ENCODE peak calls at places on chromosomes 6 and 20, in seven cellular contexts. One of them, this sample, is unnamed.
A peak's percentile ranks its signal among the peaks of the same experiment; 100 is the strongest.

GRCh38 chr6:20906938-20907337 is 372.7 kb downstream of the CDKAL1 start:
- DNase-seq in SK-N-SH: no peak
- DNase-seq in HepG2: no peak
- DNase-seq in GM12878: no peak
- DNase-seq in K562: no peak
- DNase-seq in H1: no peak
- DNase-seq in GM12892: no peak
- DNase-seq in this sample: no peak

GRCh38 chr6:105593056-105593455 is 190.2 kb upstream of the PREP start:
- DNase-seq in SK-N-SH: no peak
- DNase-seq in HepG2: no peak
- DNase-seq in GM12878: no peak
- DNase-seq in K562: no peak
- DNase-seq in H1: no peak
- DNase-seq in GM12892: no peak
- DNase-seq in this sample: no peak

GRCh38 chr6:89385156-89385667 is 26.9 kb downstream of the RRAGD start:
- DNase-seq in SK-N-SH: no peak
- DNase-seq in HepG2: no peak
- DNase-seq in GM12878: peak; percentile 51
- DNase-seq in K562: no peak
- DNase-seq in H1: peak; percentile 37
- DNase-seq in GM12892: no peak
- DNase-seq in this sample: no peak

GRCh38 chr6:41358503-41358902 is 23.1 kb downstream of the NCR2 start:
- DNase-seq in SK-N-SH: no peak
- DNase-seq in HepG2: no peak
- DNase-seq in GM12878: no peak
- DNase-seq in K562: no peak
- DNase-seq in H1: peak; percentile 3
- DNase-seq in GM12892: no peak
- DNase-seq in this sample: no peak

GRCh38 chr6:105593805-105594231 is 190.9 kb upstream of the PREP start:
- DNase-seq in SK-N-SH: no peak
- DNase-seq in HepG2: no peak
- DNase-seq in GM12878: no peak
- DNase-seq in K562: no peak
- DNase-seq in H1: no peak
- DNase-seq in GM12892: no peak
- DNase-seq in this sample: no peak

GRCh38 chr6:19736066-19736465 is 101.1 kb upstream of the ID4 start:
- DNase-seq in SK-N-SH: no peak
- DNase-seq in HepG2: no peak
- DNase-seq in GM12878: no peak
- DNase-seq in K562: no peak
- DNase-seq in H1: no peak
- DNase-seq in GM12892: no peak
- DNase-seq in this sample: no peak

GRCh38 chr20:57361517-57361916 is 10.5 kb downstream of the RAE1 start:
- DNase-seq in SK-N-SH: no peak
- DNase-seq in HepG2: no peak
- DNase-seq in GM12878: no peak
- DNase-seq in K562: no peak
- DNase-seq in H1: no peak
- DNase-seq in GM12892: no peak
- DNase-seq in this sample: no peak

GRCh38 chr20:51335329-51335841 is 207.1 kb downstream of the NFATC2 start:
- DNase-seq in SK-N-SH: no peak
- DNase-seq in HepG2: no peak
- DNase-seq in GM12878: no peak
- DNase-seq in K562: no peak
- DNase-seq in H1: no peak
- DNase-seq in GM12892: peak; percentile 33
- DNase-seq in this sample: no peak

GRCh38 chr6:15218401-15218800 is 27.5 kb upstream of the JARID2 start:
- DNase-seq in SK-N-SH: no peak
- DNase-seq in HepG2: no peak
- DNase-seq in GM12878: no peak
- DNase-seq in K562: no peak
- DNase-seq in H1: no peak
- DNase-seq in GM12892: no peak
- DNase-seq in this sample: no peak

GRCh38 chr20:57427239-57428127 is 36.3 kb downstream of the RBM38 start:
- DNase-seq in SK-N-SH: no peak
- DNase-seq in HepG2: no peak
- DNase-seq in GM12878: no peak
- DNase-seq in K562: no peak
- DNase-seq in H1: no peak
- DNase-seq in GM12892: no peak
- DNase-seq in this sample: no peak

GRCh38 chr6:138291849-138292181 is 73.5 kb upstream of the PBOV1 start:
- DNase-seq in SK-N-SH: peak; percentile 9
- DNase-seq in HepG2: no peak
- DNase-seq in GM12878: no peak
- DNase-seq in K562: no peak
- DNase-seq in H1: no peak
- DNase-seq in GM12892: no peak
- DNase-seq in this sample: no peak

GRCh38 chr6:138290563-138290962 is 72.3 kb upstream of the PBOV1 start:
- DNase-seq in SK-N-SH: no peak
- DNase-seq in HepG2: no peak
- DNase-seq in GM12878: no peak
- DNase-seq in K562: no peak
- DNase-seq in H1: peak; percentile 38
- DNase-seq in GM12892: no peak
- DNase-seq in this sample: no peak

GRCh38 chr6:138289739-138290138 is 71.4 kb upstream of the PBOV1 start:
- DNase-seq in SK-N-SH: peak; percentile 28
- DNase-seq in HepG2: peak; percentile 47
- DNase-seq in GM12878: no peak
- DNase-seq in K562: peak; percentile 25
- DNase-seq in H1: no peak
- DNase-seq in GM12892: no peak
- DNase-seq in this sample: no peak

GRCh38 chr6:138292482-138292881 is 74.2 kb upstream of the PBOV1 start:
- DNase-seq in SK-N-SH: no peak
- DNase-seq in HepG2: no peak
- DNase-seq in GM12878: no peak
- DNase-seq in K562: no peak
- DNase-seq in H1: no peak
- DNase-seq in GM12892: no peak
- DNase-seq in this sample: no peak

GRCh38 chr6:138291036-138291848 is 73.0 kb upstream of the PBOV1 start:
- DNase-seq in SK-N-SH: no peak
- DNase-seq in HepG2: no peak
- DNase-seq in GM12878: no peak
- DNase-seq in K562: no peak
- DNase-seq in H1: peak; percentile 41
- DNase-seq in GM12892: no peak
- DNase-seq in this sample: no peak
- TF ChIP-seq TAF1 in SK-N-SH: no peak
- TF ChIP-seq TAF1 in HepG2: no peak
- TF ChIP-seq TAF1 in GM12878: no peak
- TF ChIP-seq TAF1 in K562: no peak
- TF ChIP-seq TAF1 in H1: no peak
- TF ChIP-seq TAF1 in GM12892: no peak
- TF ChIP-seq TAF1 in this sample: no peak

GRCh38 chr6:7122684-7123083 is 14.9 kb downstream of the RREB1 start:
- DNase-seq in SK-N-SH: no peak
- DNase-seq in HepG2: no peak
- DNase-seq in GM12878: no peak
- DNase-seq in K562: no peak
- DNase-seq in H1: no peak
- DNase-seq in GM12892: no peak
- DNase-seq in this sample: no peak

GRCh38 chr6:7121704-7122241 is 14.0 kb downstream of the RREB1 start:
- DNase-seq in SK-N-SH: no peak
- DNase-seq in HepG2: no peak
- DNase-seq in GM12878: no peak
- DNase-seq in K562: no peak
- DNase-seq in H1: peak; percentile 31
- DNase-seq in GM12892: no peak
- DNase-seq in this sample: no peak

GRCh38 chr6:7115452-7116223 is 7.9 kb downstream of the RREB1 start:
- DNase-seq in SK-N-SH: no peak
- DNase-seq in HepG2: no peak
- DNase-seq in GM12878: no peak
- DNase-seq in K562: no peak
- DNase-seq in H1: no peak
- DNase-seq in GM12892: no peak
- DNase-seq in this sample: no peak

GRCh38 chr6:7114744-7115451 is 7.1 kb downstream of the RREB1 start:
- DNase-seq in SK-N-SH: no peak
- DNase-seq in HepG2: no peak
- DNase-seq in GM12878: no peak
- DNase-seq in K562: no peak
- DNase-seq in H1: no peak
- DNase-seq in GM12892: no peak
- DNase-seq in this sample: no peak

DNA sequence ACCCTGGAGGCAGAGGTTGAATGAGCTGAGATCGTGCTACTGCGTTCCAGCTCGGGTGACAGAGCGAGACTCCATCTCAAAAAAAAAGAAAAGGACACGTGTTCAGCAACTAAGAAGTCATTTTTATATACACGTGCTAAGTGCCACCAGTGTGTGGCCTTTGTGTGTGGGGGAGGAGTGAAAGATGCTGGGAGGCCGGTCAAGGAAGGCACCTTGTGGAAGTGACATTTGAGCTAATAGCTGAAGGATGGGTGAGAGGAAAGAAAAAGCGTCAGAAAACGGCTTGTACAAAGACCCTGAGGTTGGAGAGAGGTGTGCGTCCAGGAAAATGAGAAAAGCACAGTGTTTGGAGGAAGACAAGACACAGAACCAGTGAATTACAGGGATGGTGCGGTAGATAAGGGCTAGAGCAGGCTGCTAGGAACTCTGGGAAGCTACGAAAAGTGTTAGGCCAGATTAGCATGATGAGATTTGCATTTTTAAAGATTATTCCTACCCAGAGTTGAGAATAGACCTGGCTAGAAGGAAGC is 11.6 kb downstream of the RREB1 start:
- DNase-seq in SK-N-SH: no peak
- DNase-seq in HepG2: no peak
- DNase-seq in GM12878: no peak
- DNase-seq in K562: peak; percentile 77
- DNase-seq in H1: no peak
- DNase-seq in GM12892: no peak
- DNase-seq in this sample: no peak
- TF ChIP-seq TAF1 in SK-N-SH: no peak
- TF ChIP-seq TAF1 in HepG2: no peak
- TF ChIP-seq TAF1 in GM12878: no peak
- TF ChIP-seq TAF1 in K562: no peak
- TF ChIP-seq TAF1 in H1: no peak
- TF ChIP-seq TAF1 in GM12892: no peak
- TF ChIP-seq TAF1 in this sample: no peak

GRCh38 chr6:110367001-110367400 is 8.9 kb upstream of the METTL24 start:
- DNase-seq in SK-N-SH: no peak
- DNase-seq in HepG2: no peak
- DNase-seq in GM12878: no peak
- DNase-seq in K562: no peak
- DNase-seq in H1: no peak
- DNase-seq in GM12892: no peak
- DNase-seq in this sample: no peak
- TF ChIP-seq TAF1 in SK-N-SH: no peak
- TF ChIP-seq TAF1 in HepG2: no peak
- TF ChIP-seq TAF1 in GM12878: no peak
- TF ChIP-seq TAF1 in K562: no peak
- TF ChIP-seq TAF1 in H1: no peak
- TF ChIP-seq TAF1 in GM12892: no peak
- TF ChIP-seq TAF1 in this sample: no peak

DNA sequence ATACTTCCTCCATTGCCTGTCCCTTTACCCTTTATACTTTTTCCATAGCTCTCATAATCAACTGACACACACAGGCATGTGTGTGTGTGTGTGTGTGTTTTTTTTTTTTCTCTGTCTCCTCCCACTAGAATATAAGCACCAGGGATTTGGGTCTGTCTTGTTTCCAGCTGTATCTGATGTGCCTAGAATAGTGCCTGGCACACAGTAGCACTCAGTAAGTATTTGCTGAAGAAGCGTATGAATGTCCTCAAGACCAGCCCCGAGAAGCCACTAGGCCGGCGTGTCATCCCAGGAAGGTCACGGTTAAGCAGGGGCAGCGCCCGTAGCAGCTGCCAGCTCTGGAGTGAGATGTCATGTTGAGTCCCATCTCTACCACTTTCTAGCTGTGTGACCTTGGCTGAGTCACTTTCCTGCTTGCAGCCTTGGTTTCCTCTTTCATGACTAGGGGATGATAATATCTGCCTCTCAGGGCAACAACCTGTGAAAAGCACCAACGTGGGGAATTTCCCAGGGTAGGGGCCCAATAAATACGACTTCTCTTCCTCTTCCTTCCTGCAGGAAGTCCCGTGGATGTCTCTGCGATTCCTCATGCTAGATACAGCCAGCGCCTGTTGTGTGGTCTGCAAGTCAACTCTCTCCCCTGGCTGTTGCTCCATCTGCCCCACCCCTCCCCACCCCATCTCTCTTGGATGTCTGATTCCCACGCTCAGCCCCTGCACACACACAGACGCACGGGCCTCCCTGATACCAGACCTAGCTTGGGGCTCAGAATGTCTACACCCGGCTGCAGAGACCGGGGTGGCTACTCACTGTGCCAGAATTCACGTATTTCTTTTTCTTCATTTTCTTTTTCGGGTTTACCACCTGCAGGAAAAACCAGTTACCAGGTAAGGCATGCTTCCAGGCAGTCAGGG is 58.1 kb downstream of the RAB44 start:
- DNase-seq in SK-N-SH: no peak
- DNase-seq in HepG2: peak; percentile 40
- DNase-seq in GM12878: peak; percentile 91
- DNase-seq in K562: no peak
- DNase-seq in H1: no peak
- DNase-seq in GM12892: no peak
- DNase-seq in this sample: no peak
- TF ChIP-seq TAF1 in SK-N-SH: no peak
- TF ChIP-seq TAF1 in HepG2: no peak
- TF ChIP-seq TAF1 in GM12878: no peak
- TF ChIP-seq TAF1 in K562: no peak
- TF ChIP-seq TAF1 in H1: no peak
- TF ChIP-seq TAF1 in GM12892: no peak
- TF ChIP-seq TAF1 in this sample: no peak